ENCODE peak calls at places on chromosomes 1 and 21, in seven cellular contexts. H is M059J; O is activated CD4-positive, alpha-beta T cell treated with anti-CD3 and anti-CD28 coated beads, Interleukin-2, amount 50 U/mL, for 24 hours; Q is stimulated activated CD8-positive, alpha-beta memory T cell treated with anti-CD3 and anti-CD28 coated beads, Interleukin-12 subunit alpha, Interleukin-12 subunit beta, amount 100 ng/mL, for 1 hour; I is neural crest cell; K is Right ventricle myocardium inferior; M is right lobe of liver. Y is an unnamed sample.

GRCh38 chr1:18480315-18481189 is at the start of gene KLHDC7A:
- DNase-seq in H (peak; percentile 56), O (no peak), Q (no peak), I (no peak), K (no peak), M (peak; percentile 95), Y (no peak)

GRCh38 chr1:11842154-11843041 is 5.2 kb downstream of the NPPA start:
- DNase-seq in H (no peak), O (no peak), Q (no peak), I (no peak), K (no peak), M (peak; percentile 92), Y (peak; percentile 75)

GRCh38 chr21:42892582-42892930 is 553 bp upstream of the NDUFV3 start:
- DNase-seq in H (no peak), O (no peak), Q (no peak), I (no peak), K (no peak), M (no peak), Y (no peak)

GRCh38 chr1:172742599-172743500 is 83.9 kb downstream of the FASLG start:
- DNase-seq in H (peak; percentile 46), O (no peak), Q (no peak), I (no peak), K (no peak), M (no peak), Y (no peak)

GRCh38 chr1:43452789-43453441 is 816 bp downstream of the HYI start:
- DNase-seq in H (peak; percentile 73), O (no peak), Q (no peak), I (no peak), K (no peak), M (no peak), Y (no peak)

GRCh38 chr1:212218065-212218464 is 67.1 kb upstream of the PPP2R5A start:
- DNase-seq in H (no peak), O (no peak), Q (no peak), I (no peak), K (no peak), M (no peak), Y (no peak)

GRCh38 chr1:40341509-40342380 is 24.7 kb upstream of the COL9A2 start:
- DNase-seq in H (peak; percentile 7), O (no peak), Q (no peak), I (no peak), K (no peak), M (no peak), Y (no peak)

GRCh38 chr1:232575524-232576040 is 54.4 kb downstream of the SIPA1L2 start:
- DNase-seq in H (peak; percentile 78), O (no peak), Q (no peak), I (no peak), K (no peak), M (no peak), Y (no peak)

GRCh38 chr1:7218210-7218832 is 433.1 kb downstream of the CAMTA1 start:
- DNase-seq in H (peak; percentile 59), O (no peak), Q (no peak), I (peak; percentile 42), K (no peak), M (no peak), Y (no peak)

GRCh38 chr1:201888282-201889033 is at the start of gene SHISA4:
- DNase-seq in H (peak; percentile 89), O (no peak), Q (no peak), I (peak; percentile 48), K (peak; percentile 88), M (peak; percentile 85), Y (peak; percentile 93)

GRCh38 chr1:118991448-118991847 is 3.3 kb upstream of the TBX15 start:
- DNase-seq in H (no peak), O (no peak), Q (no peak), I (no peak), K (no peak), M (no peak), Y (no peak)

GRCh38 chr1:1197551-1198422 is 8.6 kb downstream of the TNFRSF18 start:
- DNase-seq in H (no peak), O (no peak), Q (no peak), I (no peak), K (peak; percentile 50), M (no peak), Y (peak; percentile 32)

GRCh38 chr1:36482724-36483388 is at the start of gene CSF3R:
- DNase-seq in H (no peak), O (no peak), Q (no peak), I (no peak), K (peak; percentile 84), M (no peak), Y (peak; percentile 73)

GRCh38 chr1:179930867-179931266 is 23.7 kb upstream of the CEP350 start:
- DNase-seq in H (peak; percentile 50), O (no peak), Q (no peak), I (no peak), K (no peak), M (no peak), Y (no peak)

GRCh38 chr21:28257276-28257675 is 735.4 kb downstream of the LTN1 start:
- DNase-seq in H (peak; percentile 24), O (no peak), Q (no peak), I (no peak), K (no peak), M (no peak), Y (no peak)

GRCh38 chr1:234619794-234620247 is 9.8 kb upstream of the IRF2BP2 start:
- DNase-seq in H (no peak), O (no peak), Q (no peak), I (no peak), K (no peak), M (no peak), Y (no peak)

GRCh38 chr1:116477428-116477827 is 93.4 kb downstream of the CD58 start:
- DNase-seq in H (no peak), O (no peak), Q (no peak), I (no peak), K (no peak), M (no peak), Y (peak; percentile 69)

GRCh38 chr1:100441651-100442050 is 89.3 kb downstream of the CDC14A start:
- DNase-seq in H (no peak), O (no peak), Q (no peak), I (no peak), K (no peak), M (no peak), Y (no peak)

GRCh38 chr1:161307230-161307768 is 2.5 kb downstream of the MPZ start:
- DNase-seq in H (peak; percentile 50), O (no peak), Q (no peak), I (no peak), K (no peak), M (peak; percentile 54), Y (no peak)

GRCh38 chr1:11174271-11174942 is 14.7 kb upstream of the ANGPTL7 start:
- DNase-seq in H (no peak), O (no peak), Q (no peak), I (no peak), K (no peak), M (no peak), Y (no peak)

GRCh38 chr1:176880954-176881595 is 283.4 kb downstream of the ASTN1 start:
- DNase-seq in H (peak; percentile 64), O (no peak), Q (no peak), I (peak; percentile 87), K (peak; percentile 68), M (peak; percentile 65), Y (peak; percentile 83)

GRCh38 chr1:245809361-245809760 is 654.6 kb downstream of the KIF26B start:
- DNase-seq in H (no peak), O (no peak), Q (no peak), I (no peak), K (no peak), M (no peak), Y (no peak)

GRCh38 chr21:35469446-35469845 is 420.3 kb upstream of the RUNX1 start:
- DNase-seq in H (no peak), O (no peak), Q (no peak), I (no peak), K (no peak), M (no peak), Y (no peak)

Y was measured in right cardiac atrium.